ENCODE peak calls at places on chromosomes 11 and 22, in five cellular contexts. H, I, P, Z and D are unnamed samples.

GRCh38 chr22:11627798-11628650 is 3900.0 kb upstream of the OR11H1 start:
- DNase-seq in I (no peak), Z (no peak), P (no peak), H (no peak), D (no peak)

GRCh38 chr11:199004-199581 is 6.2 kb downstream of the SCGB1C1 start:
- DNase-seq in P (no peak), H (no peak), I (no peak), Z (no peak), D (no peak)

GRCh38 chr11:38788591-38788990 is 2190.6 kb upstream of the RAG2 start:
- DNase-seq in H (no peak), Z (no peak), P (no peak), I (no peak), D (no peak)

GRCh38 chr22:25051073-25051472 is 98.6 kb downstream of the KIAA1671 start:
- DNase-seq in P (no peak), Z (no peak), H (peak), I (no peak), D (peak)

GRCh38 chr11:133285359-133285758 is 246.9 kb downstream of the OPCML start:
- DNase-seq in H (no peak), I (no peak), P (no peak), Z (no peak), D (peak)

GRCh38 chr11:44564653-44565007 is 833 bp upstream of the CD82 start:
- DNase-seq in H (no peak), P (no peak), I (no peak), Z (no peak), D (peak)

GRCh38 chr11:100964400-100964799 is 165.2 kb downstream of the PGR start:
- DNase-seq in P (no peak), Z (no peak), I (no peak), H (no peak), D (no peak)

GRCh38 chr22:17281026-17281809 is 62.0 kb upstream of the ADA2 start:
- DNase-seq in I (no peak), P (no peak), H (no peak), Z (no peak), D (no peak)

GRCh38 chr11:9740202-9740881 is 76.5 kb downstream of the SWAP70 start:
- DNase-seq in Z (no peak), I (no peak), P (no peak), H (no peak), D (no peak)

GRCh38 chr22:17131686-17132085 is 10.5 kb upstream of the TMEM121B start:
- DNase-seq in P (peak), H (peak), Z (peak), I (peak), D (peak)

GRCh38 chr11:833849-834311 is 1.1 kb downstream of the CD151 start:
- DNase-seq in Z (no peak), H (no peak), P (no peak), I (no peak), D (peak)

GRCh38 chr11:73210916-73211667 is 7.0 kb upstream of the P2RY2 start:
- DNase-seq in I (no peak), Z (no peak), P (no peak), H (no peak), D (no peak)

GRCh38 chr11:67030976-67031375 is 8.0 kb downstream of the SYT12 start:
- DNase-seq in P (no peak), H (no peak), Z (no peak), I (no peak), D (no peak)